ENCODE peak calls at places on chromosomes 16 and 17, in nine cellular contexts. A is activated CD4-positive, alpha-beta T cell treated with anti-CD3 and anti-CD28 coated beads for 36 hours; Q is heart left ventricle; D is activated CD8-positive, alpha-beta memory T cell treated with anti-CD3 and anti-CD28 coated beads, Interleukin-2, amount 10 ng/mL, durations not matched to agents 7 days and 5 days; K is GM23338; P is sciatic nerve; S is activated T-cell treated with anti-CD3 and anti-CD28 coated beads, Interleukin-2, amount 50 U/mL, for 4 hours; T is T-cell; C is CD4-positive, CD25-positive, alpha-beta regulatory T cell. W is an unnamed sample.

GRCh38 chr16:47699090-47699489 is 238.0 kb downstream of the PHKB start:
- ATAC-seq in A (no peak), Q (no peak), D (no peak), K (no peak), P (no peak), S (no peak), T (no peak), C (no peak), W (no peak)

GRCh38 chr17:79832211-79833109 is 6.8 kb downstream of the CBX4 start:
- ATAC-seq in A (no peak), Q (no peak), D (no peak), K (peak; percentile 1), P (peak; percentile 4), S (no peak), T (no peak), C (no peak), W (no peak)

GRCh38 chr17:38926290-38927070 is 1.1 kb downstream of the LASP1NB start:
- ATAC-seq in A (peak; percentile 91), Q (no peak), D (peak; percentile 74), K (no peak), P (no peak), S (peak; percentile 81), T (no peak), C (no peak), W (peak; percentile 83)

GRCh38 chr16:82891424-82891823 is 264.7 kb downstream of the CDH13 start:
- ATAC-seq in A (no peak), Q (peak; percentile 45), D (no peak), K (no peak), P (no peak), S (no peak), T (no peak), C (no peak), W (no peak)

GRCh38 chr17:82416264-82416663 is 1.9 kb upstream of the HEXD start:
- ATAC-seq in A (no peak), Q (no peak), D (no peak), K (no peak), P (no peak), S (no peak), T (no peak), C (no peak), W (no peak)

GRCh38 chr17:45101883-45102811 is 30.2 kb downstream of the PLCD3 start:
- ATAC-seq in A (no peak), Q (no peak), D (no peak), K (no peak), P (peak; percentile 23), S (no peak), T (no peak), C (no peak), W (no peak)

GRCh38 chr17:28071891-28072606 is 29.6 kb downstream of the NLK start:
- ATAC-seq in A (no peak), Q (no peak), D (peak; percentile 45), K (no peak), P (no peak), S (no peak), T (peak; percentile 45), C (no peak), W (peak; percentile 64)

GRCh38 chr17:78172284-78173024 is 4.1 kb downstream of the SYNGR2 start:
- ATAC-seq in A (no peak), Q (peak; percentile 68), D (no peak), K (peak; percentile 2), P (peak; percentile 28), S (no peak), T (no peak), C (no peak), W (peak; percentile 31)

GRCh38 chr16:74304164-74304834 is 7.7 kb downstream of the PSMD7 start:
- ATAC-seq in A (no peak), Q (no peak), D (no peak), K (peak; percentile 46), P (no peak), S (no peak), T (no peak), C (no peak), W (no peak)